ENCODE peak calls at places on chromosomes 6 and 20, in four cellular contexts. B is CD8-positive, alpha-beta T cell; N is PC-9; U is breast epithelium. J is an unnamed sample.

GRCh38 chr6:134683783-134684765 is 265.8 kb downstream of the ALDH8A1 start:
- DNase-seq in B (no peak), N (no peak), U (no peak), J (no peak)

GRCh38 chr6:158543606-158544185 is 16.2 kb upstream of the TMEM181 start:
- DNase-seq in B (no peak), N (no peak), U (no peak), J (no peak)

GRCh38 chr6:39082310-39082709 is 32.7 kb downstream of the SAYSD1 start:
- DNase-seq in B (no peak), N (no peak), U (no peak), J (no peak)

GRCh38 chr6:35302604-35303218 is 5.1 kb downstream of the DEF6 start:
- DNase-seq in B (peak), N (peak), U (no peak), J (peak)

GRCh38 chr6:39884696-39885095 is 49.6 kb downstream of the MOCS1 start:
- DNase-seq in B (no peak), N (no peak), U (no peak), J (no peak)

GRCh38 chr6:18317850-18318249 is 53.5 kb upstream of the DEK start:
- DNase-seq in B (no peak), N (no peak), U (no peak), J (no peak)

GRCh38 chr6:167505782-167506181 is 180.9 kb downstream of the TTLL2 start:
- DNase-seq in B (no peak), N (no peak), U (no peak), J (no peak)

GRCh38 chr6:95243091-95243490 is 334.2 kb upstream of the MANEA start:
- DNase-seq in B (no peak), N (no peak), U (no peak), J (no peak)

GRCh38 chr6:133171989-133172604 is 69.1 kb upstream of the EYA4 start:
- DNase-seq in B (peak), N (no peak), U (no peak), J (no peak)

GRCh38 chr6:31821301-31822037 is 6.1 kb upstream of the HSPA1B start:
- DNase-seq in B (no peak), N (peak), U (no peak), J (peak)

GRCh38 chr6:14068133-14068532 is 49.4 kb upstream of the CD83 start:
- DNase-seq in B (no peak), N (peak), U (no peak), J (no peak)

GRCh38 chr20:6152777-6153176 is 29.9 kb upstream of the FERMT1 start:
- DNase-seq in B (no peak), N (no peak), U (no peak), J (no peak)

GRCh38 chr20:19009071-19009688 is 195.6 kb downstream of the SCP2D1 start:
- DNase-seq in B (no peak), N (no peak), U (no peak), J (no peak)

DNA sequence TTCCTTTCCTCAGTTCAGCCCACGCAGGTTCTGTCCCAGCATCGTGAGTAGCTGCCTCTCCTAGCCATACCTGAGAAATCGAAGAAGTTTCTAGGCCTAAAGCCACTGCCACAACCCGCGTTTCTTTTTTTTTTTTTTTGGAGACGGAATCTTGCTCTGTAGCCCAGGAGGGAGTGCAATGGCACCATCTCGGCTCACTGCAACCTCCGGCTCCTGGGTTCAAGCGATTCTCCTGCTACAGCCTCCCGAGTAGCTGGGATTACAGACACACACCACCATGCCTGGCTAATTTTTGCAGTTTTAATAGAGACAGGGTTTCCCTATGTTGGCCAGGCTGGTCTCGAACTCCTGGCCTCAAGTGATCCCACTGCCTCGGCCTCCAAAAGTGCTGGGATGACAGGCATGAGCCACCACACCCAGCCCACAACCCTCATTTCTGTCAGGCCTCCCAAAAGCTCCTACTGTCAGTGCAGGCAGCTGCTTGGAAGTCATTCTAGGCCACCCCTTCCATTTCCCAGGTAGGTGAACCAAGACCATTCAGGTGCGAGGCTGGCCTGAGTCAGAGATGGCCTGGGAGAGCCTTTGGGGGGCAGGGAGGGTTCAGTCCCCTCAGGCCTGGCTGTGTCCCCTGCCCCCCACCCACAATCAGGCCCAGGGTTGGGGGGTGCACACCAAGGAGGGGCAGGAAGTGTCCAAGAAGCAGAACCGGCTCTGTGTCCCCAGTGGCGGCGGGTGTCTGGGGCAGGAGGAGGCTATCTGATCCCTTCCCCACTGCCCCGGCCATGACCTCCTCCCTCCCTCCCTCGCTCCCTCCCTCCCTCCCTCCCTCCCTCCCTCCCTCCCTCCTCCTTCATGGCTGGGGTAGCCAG is 47.2 kb downstream of the NOL4L start:
- DNase-seq in B (peak), N (peak), U (no peak), J (no peak)
- H3K4me3 ChIP-seq in B (peak), N (peak), U (peak), J (no peak)

DNA sequence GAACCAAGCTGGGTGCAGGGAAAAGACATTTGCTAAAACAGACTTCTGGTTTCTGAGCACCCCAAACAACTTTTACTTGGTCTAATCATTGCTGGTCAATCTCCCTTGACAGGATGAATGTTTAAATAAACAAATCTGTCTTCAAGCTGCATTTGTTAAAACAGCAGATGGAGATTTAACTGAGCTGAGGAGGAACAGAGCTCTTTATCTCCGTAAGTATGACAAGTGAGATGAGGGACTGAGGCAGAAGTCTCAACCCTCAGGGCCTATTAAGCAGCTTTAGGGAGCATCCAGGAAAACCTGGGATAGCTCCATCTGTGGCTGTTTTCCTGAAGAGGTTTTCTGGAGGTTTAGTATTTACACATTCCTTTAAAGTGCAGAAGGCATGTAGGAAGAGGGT is 40.6 kb downstream of the NINL start:
- DNase-seq in B (no peak), N (no peak), U (no peak), J (no peak)
- H3K4me3 ChIP-seq in B (no peak), N (no peak), U (no peak), J (no peak)

GRCh38 chr6:43608310-43608763 is 20.7 kb downstream of the GTPBP2 start:
- DNase-seq in B (peak), N (peak), U (no peak), J (peak)
- H3K4me3 ChIP-seq in B (no peak), N (no peak), U (no peak), J (no peak)

GRCh38 chr20:50635014-50635557 is 56.3 kb downstream of the RIPOR3 start:
- DNase-seq in B (no peak), N (no peak), U (no peak), J (no peak)

GRCh38 chr20:50634191-50634590 is 57.2 kb downstream of the RIPOR3 start:
- DNase-seq in B (no peak), N (no peak), U (no peak), J (no peak)

GRCh38 chr20:50636601-50637539 is 54.5 kb downstream of the RIPOR3 start:
- DNase-seq in B (no peak), N (no peak), U (no peak), J (no peak)

GRCh38 chr20:50633361-50633760 is 58.0 kb downstream of the RIPOR3 start:
- DNase-seq in B (no peak), N (no peak), U (no peak), J (no peak)

DNA sequence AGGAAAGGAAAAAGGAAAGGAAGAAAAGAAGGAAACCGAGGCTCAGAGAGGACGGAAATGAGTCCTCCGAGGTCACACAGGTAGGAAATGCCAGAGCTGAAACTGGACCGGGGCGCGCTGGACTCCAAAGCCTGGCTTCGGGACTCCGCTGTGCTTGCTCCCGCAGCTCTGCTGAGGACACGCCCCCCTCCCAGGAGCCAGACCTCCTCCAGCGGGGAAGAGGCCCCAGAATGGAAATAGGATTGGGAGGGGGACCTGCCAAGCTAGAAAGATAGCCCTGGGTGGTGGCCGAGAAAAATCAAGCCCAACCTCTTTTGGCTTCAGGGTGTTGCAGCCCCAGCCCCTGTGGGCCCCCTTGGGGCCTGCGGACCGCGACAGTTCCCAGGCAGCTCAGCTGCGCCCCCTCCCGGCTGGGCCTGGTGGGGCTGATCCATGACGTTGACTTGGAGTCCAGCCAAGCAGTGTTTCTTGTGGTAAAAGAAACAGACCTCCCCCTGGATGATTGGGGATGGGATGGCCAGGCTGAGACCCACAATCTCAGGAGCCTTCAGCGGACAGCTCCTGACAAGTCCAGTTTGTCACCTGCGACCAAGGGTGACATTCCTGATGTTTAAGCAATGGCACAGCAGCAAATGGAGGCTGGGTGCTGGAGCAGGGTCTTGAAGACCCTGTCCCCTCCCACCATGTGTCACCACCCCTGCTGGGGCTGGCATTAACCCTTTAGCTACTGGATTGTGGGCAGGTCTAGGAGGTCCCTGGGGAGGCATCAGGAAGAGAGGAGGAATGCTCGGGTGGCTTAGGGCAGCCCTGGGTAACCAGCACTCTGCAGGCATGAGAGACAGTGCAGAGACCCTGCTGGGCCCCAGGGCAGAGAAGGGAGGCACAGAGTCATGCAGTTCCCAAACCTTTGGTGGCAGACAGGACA is 55.4 kb downstream of the RIPOR3 start:
- DNase-seq in B (peak), N (peak), U (peak), J (peak)
- H3K4me3 ChIP-seq in B (no peak), N (peak), U (peak), J (no peak)

DNA sequence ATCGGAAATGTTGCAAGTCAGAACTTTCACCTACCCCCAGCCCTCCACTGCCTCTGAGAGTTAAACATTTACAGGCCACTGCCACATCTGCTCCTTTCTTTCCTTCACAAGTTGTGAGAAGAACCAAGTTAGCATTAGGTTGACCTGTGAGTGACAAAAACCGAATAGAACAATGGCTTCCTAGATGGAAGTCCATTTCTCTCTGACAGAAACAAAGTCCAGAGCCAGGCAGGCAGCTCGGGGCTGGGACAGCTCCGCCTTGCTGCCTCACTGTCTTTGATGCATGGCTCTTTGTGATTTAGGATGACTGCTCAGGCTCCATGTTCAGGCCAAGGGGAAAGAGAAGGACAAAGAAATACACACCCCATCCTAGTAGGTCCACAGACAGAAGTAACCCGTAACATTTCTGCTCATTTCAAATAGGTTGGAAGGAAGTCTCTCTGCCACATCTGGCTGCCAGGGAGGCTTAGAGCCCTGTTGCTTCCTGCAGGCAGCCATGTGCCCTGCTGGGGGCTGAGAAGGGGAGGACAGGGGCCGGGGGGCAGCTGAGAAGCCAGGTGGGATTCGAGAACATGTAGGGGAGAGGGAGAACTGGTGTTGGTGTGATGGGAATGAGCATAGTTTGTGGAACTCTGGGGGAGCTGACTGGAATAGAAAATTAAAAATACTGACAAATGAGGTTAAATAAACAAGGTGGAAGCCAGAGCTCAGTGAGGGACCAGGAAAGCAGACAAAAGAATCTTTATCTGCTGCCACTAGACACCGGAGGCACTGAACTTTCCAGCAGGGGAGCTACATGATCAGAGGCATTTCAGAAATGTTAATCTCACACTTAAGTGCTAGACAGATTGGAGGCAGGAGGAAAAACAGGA is 19.5 kb upstream of the IER3 start:
- DNase-seq in B (no peak), N (peak), U (no peak), J (peak)
- H3K4me3 ChIP-seq in B (no peak), N (no peak), U (no peak), J (no peak)

DNA sequence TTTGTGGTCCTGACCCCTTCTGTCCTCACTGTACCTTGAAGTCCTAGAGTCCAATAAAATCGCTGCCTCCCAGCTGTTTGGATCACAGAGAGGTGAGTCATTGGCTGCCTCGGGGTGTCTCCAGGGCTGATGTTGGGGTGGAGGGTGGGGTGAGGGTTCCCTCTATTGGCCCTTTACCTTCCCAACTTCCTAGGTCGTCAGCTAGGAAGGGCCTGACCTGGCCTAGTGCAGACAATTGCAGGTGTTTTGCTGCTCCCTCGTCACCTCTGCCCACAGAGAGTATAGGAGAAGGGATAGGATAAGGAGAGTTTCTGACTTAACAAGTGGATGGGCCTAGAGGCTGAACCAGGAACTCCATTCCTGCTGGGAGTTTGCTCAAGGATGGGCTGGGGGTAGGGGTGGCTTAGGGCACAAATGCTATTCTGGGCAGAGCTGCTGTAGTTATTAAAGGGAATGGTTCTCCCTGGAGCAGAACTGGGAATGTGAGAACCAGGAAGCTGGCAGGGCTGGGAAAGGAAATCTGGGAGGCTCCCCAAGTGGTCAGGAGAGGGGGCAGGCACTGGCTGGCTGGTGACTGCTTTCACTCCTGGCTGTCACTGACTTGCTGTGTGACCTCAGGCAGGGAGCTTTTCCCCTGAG is 1.4 kb downstream of the TP53INP2 start:
- DNase-seq in B (peak), N (peak), U (no peak), J (peak)
- H3K4me3 ChIP-seq in B (no peak), N (no peak), U (no peak), J (peak)

DNA sequence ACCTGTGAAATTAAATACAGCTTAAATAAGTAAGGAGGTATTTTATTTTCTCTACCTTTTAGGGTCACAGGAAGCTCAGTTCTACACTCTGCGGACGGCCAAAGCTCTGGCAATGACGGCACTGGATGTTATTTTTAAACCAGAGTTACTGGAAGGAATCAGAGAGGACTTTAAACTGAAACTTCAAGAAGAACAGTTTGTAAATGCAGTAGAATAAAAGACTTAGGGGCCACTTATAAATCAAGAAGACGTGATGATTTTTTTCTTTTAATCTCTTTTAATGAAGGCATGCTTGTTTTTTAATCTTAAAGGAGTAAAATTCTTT is 16.2 kb downstream of the PM20D2 start:
- DNase-seq in B (no peak), N (no peak), U (no peak), J (no peak)
- H3K4me3 ChIP-seq in B (no peak), N (no peak), U (peak), J (no peak)

GRCh38 chr20:57264908-57265648 is 1.4 kb downstream of the BMP7 start:
- DNase-seq in B (no peak), N (no peak), U (no peak), J (no peak)
- H3K4me3 ChIP-seq in B (no peak), N (no peak), U (peak), J (no peak)

DNA sequence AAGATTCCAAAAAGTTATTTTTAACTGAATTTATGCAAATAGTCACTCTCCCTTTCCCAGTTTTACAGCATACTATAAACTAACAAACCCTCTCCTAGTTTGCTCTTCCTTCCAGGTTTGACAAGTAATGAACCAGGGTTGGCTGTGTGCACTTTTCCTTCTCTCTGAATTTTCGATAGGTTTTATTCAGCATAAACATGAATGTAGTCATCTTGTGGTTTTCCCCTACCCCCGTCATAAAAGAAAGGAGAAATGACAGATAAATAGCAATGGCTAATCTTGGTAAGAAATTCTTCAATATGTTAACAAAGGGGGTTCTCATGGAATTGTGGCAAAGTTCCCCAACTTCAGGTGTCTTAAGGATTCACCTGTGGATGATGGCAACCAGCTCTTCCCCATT is 26.3 kb downstream of the PRDM1 start:
- DNase-seq in B (no peak), N (no peak), U (no peak), J (no peak)
- H3K4me3 ChIP-seq in B (no peak), N (no peak), U (no peak), J (no peak)

J was measured in small intestine.